ENCODE peak calls at places on chromosome 17, in ten cellular contexts. L, D, M, Q, E, H, J, U, B and A are unnamed samples. For H3K4me1, the result is how much of the 10 kb centered on the place peaks cover.

GRCh38 chr17:79808763-79809529 is 12.1 kb upstream of the CBX8 start:
- DNase-seq in B (no peak), L (no peak), E (no peak), D (peak), M (no peak), Q (no peak), H (no peak), J (no peak), U (no peak), A (no peak)

GRCh38 chr17:58254803-58255202 is 16.4 kb downstream of the LPO start:
- DNase-seq in J (no peak), E (no peak), Q (no peak), L (no peak), B (no peak), D (peak), U (no peak), H (no peak), M (no peak), A (no peak)

GRCh38 chr17:73387746-73388577 is 76.2 kb upstream of the CDC42EP4 start:
- DNase-seq in L (no peak), H (no peak), M (no peak), D (no peak), B (no peak), U (peak), J (peak), E (no peak), Q (peak), A (no peak)

GRCh38 chr17:45393477-45393876 is 39.2 kb downstream of the ARHGAP27 start:
- DNase-seq in B (no peak), H (no peak), M (no peak), E (no peak), L (no peak), D (no peak), Q (no peak), U (no peak), J (no peak), A (no peak)

GRCh38 chr17:36498155-36498554 is 11.7 kb downstream of the ZNHIT3 start:
- DNase-seq in H (no peak), U (no peak), Q (peak), B (no peak), M (no peak), J (no peak), L (no peak), D (no peak), E (no peak), A (no peak)

GRCh38 chr17:28335959-28336871 is 654 bp downstream of the TNFAIP1 start:
- DNase-seq in J (peak), U (peak), H (no peak), E (peak), M (peak), D (peak), B (no peak), L (no peak), Q (peak), A (peak)

GRCh38 chr17:67058036-67058435 is 13.7 kb downstream of the CACNG1 start:
- DNase-seq in E (no peak), H (no peak), D (no peak), L (no peak), J (no peak), Q (no peak), M (no peak), B (no peak), U (no peak), A (no peak)

GRCh38 chr17:82424001-82424862 is 5.8 kb upstream of the OGFOD3 start:
- DNase-seq in B (peak), D (peak), U (peak), J (peak), E (peak), M (no peak), L (peak), Q (no peak), H (peak), A (no peak)

GRCh38 chr17:60435244-60436170 is 13.2 kb downstream of the CHCT1 start:
- DNase-seq in J (peak), M (peak), D (peak), H (peak), U (peak), L (peak), B (peak), Q (no peak), E (peak), A (peak)

GRCh38 chr17:27322690-27323508 is 29.0 kb downstream of the WSB1 start:
- DNase-seq in L (no peak), E (no peak), H (no peak), D (no peak), J (no peak), B (no peak), M (no peak), U (no peak), Q (no peak), A (no peak)

GRCh38 chr17:41863074-41863843 is 2.0 kb downstream of the KLHL11 start:
- DNase-seq in Q (no peak), L (no peak), U (no peak), E (no peak), D (no peak), J (no peak), M (no peak), H (no peak), B (no peak), A (no peak)

GRCh38 chr17:2854662-2855061 is 58.4 kb downstream of the RAP1GAP2 start:
- DNase-seq in H (no peak), M (no peak), Q (peak), L (no peak), U (peak), J (no peak), B (no peak), E (no peak), D (peak), A (no peak)

GRCh38 chr17:2853722-2854580 is 57.7 kb downstream of the RAP1GAP2 start:
- DNase-seq in H (no peak), J (peak), M (no peak), Q (peak), D (peak), L (no peak), B (no peak), U (peak), E (peak), A (no peak)

GRCh38 chr17:2856727-2857126 is 60.5 kb downstream of the RAP1GAP2 start:
- DNase-seq in B (no peak), D (no peak), E (no peak), L (no peak), M (no peak), J (no peak), U (no peak), H (no peak), Q (no peak), A (no peak)

GRCh38 chr17:2853111-2853721 is 57.0 kb downstream of the RAP1GAP2 start:
- DNase-seq in L (peak), D (peak), B (peak), H (peak), E (no peak), J (peak), M (peak), Q (peak), U (peak), A (no peak)

GRCh38 chr17:2855063-2855600 is 58.9 kb downstream of the RAP1GAP2 start:
- DNase-seq in Q (no peak), D (peak), H (no peak), B (no peak), U (no peak), L (no peak), E (no peak), J (peak), M (no peak), A (no peak)
- H3K4me3 ChIP-seq in Q (peak), D (peak), H (no peak), B (no peak), U (peak), L (no peak), E (no peak), J (no peak), M (peak), A (no peak)

GRCh38 chr17:78251773-78252103 is 20.3 kb downstream of the TMEM235 start:
- DNase-seq in D (no peak), J (no peak), H (no peak), L (no peak), E (no peak), Q (peak), U (peak), M (no peak), B (peak), A (no peak)
- H3K4me1 ChIP-seq in D (under half), J (under half), H (under half), L (half or more), E (under half), Q (under half), U (under half), M (under half), B (half or more), A (under half)

GRCh38 chr17:7215652-7216139 is 3.9 kb downstream of the DLG4 start:
- DNase-seq in H (no peak), M (no peak), L (no peak), E (no peak), Q (peak), B (peak), J (peak), U (no peak), D (no peak), A (peak)
- H3K4me3 ChIP-seq in H (peak), M (peak), L (no peak), E (no peak), Q (peak), B (no peak), J (peak), U (peak), D (peak), A (no peak)

GRCh38 chr17:81364278-81365147 is 30.7 kb upstream of the BAHCC1 start:
- DNase-seq in Q (no peak), D (no peak), J (no peak), L (no peak), U (no peak), M (no peak), H (no peak), B (no peak), E (no peak), A (no peak)

GRCh38 chr17:81366648-81367047 is 28.6 kb upstream of the BAHCC1 start:
- DNase-seq in B (no peak), M (no peak), D (no peak), H (no peak), Q (no peak), E (no peak), U (no peak), L (no peak), J (no peak), A (no peak)

GRCh38 chr17:81367171-81367570 is 28.1 kb upstream of the BAHCC1 start:
- DNase-seq in L (no peak), E (no peak), D (no peak), U (no peak), M (no peak), J (no peak), Q (peak), B (no peak), H (no peak), A (no peak)

GRCh38 chr17:81365148-81365600 is 30.1 kb upstream of the BAHCC1 start:
- DNase-seq in E (no peak), L (no peak), M (peak), H (no peak), J (peak), D (peak), U (peak), B (no peak), Q (peak), A (peak)

DNA sequence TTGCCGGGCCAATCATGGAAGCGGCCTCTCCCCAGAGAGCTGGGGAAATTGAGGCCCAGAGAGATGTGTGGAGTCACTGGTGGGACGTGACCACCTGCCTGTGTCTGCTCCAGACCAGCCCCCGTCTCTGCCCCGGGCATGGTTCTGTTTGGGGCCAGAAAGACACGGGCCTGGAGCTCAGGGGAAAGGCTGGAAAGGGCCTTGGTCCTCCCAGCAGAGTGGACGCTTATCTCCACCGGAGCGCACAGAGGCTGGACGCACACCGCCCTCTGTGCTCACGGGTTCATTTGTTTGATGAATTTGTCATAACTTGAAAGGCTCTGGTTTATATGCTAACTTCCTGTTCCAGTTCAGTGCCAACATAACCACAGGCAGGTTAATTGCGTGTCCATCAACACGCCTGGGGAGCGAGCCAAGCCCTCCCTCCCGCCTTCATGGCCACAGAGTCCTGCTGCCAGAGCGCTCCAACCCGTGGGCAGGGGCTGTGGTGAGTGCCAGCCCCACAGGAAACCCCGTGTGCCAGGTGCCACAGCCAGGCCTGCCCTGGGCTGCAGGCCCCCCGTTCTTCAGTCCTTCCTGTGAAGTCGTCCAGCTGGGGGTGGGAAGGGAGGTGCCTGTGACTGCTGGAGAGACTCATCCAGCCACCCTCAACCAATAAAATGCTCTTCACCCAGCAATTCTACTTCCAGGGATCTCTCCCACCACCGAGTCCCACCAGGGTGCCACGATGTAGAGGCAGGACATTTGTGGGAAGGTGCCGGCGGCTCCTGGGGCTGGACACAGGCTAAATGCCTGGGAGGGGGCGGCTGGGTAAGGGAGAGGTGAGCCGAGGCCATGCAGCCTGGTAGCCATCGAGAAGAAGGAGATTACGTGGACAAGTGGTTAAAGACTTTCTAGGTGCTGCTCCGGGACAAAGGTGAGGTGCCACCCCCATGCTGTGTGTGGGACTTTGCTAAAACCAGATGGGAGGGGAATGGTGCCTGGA is 29.4 kb upstream of the BAHCC1 start:
- DNase-seq in L (no peak), E (no peak), J (peak), M (peak), Q (peak), H (no peak), B (no peak), U (no peak), D (peak), A (peak)
- H3K4me1 ChIP-seq in L (under half), E (under half), J (under half), M (under half), Q (under half), H (under half), B (under half), U (under half), D (under half), A (under half)

GRCh38 chr17:55883112-55883511 is 132.3 kb downstream of the PCTP start:
- DNase-seq in M (no peak), H (no peak), Q (no peak), D (no peak), E (no peak), B (no peak), U (no peak), L (no peak), J (no peak), A (no peak)
- H3K4me3 ChIP-seq in M (no peak), H (no peak), Q (no peak), D (no peak), E (no peak), B (no peak), U (no peak), L (no peak), J (no peak), A (no peak)

GRCh38 chr17:31275126-31275525 is 21.9 kb downstream of the OMG start:
- DNase-seq in U (no peak), J (no peak), L (no peak), H (no peak), D (no peak), Q (no peak), M (no peak), B (no peak), E (no peak), A (no peak)

GRCh38 chr17:31286587-31286986 is 10.5 kb downstream of the OMG start:
- DNase-seq in H (no peak), B (no peak), J (no peak), L (no peak), Q (no peak), U (no peak), E (no peak), M (no peak), D (no peak), A (no peak)

GRCh38 chr17:31279401-31279800 is 17.6 kb downstream of the OMG start:
- DNase-seq in L (no peak), E (no peak), D (no peak), B (no peak), H (no peak), M (no peak), Q (no peak), U (no peak), J (no peak), A (no peak)

GRCh38 chr17:31283841-31284240 is 13.2 kb downstream of the OMG start:
- DNase-seq in E (no peak), B (no peak), M (no peak), D (no peak), H (no peak), Q (no peak), L (no peak), J (peak), U (no peak), A (no peak)

GRCh38 chr17:31281061-31281460 is 16.0 kb downstream of the OMG start:
- DNase-seq in U (no peak), B (no peak), M (no peak), Q (no peak), E (no peak), L (no peak), D (no peak), J (no peak), H (no peak), A (no peak)
- H3K4me1 ChIP-seq in U (under half), B (under half), M (under half), Q (under half), E (under half), L (under half), D (under half), J (under half), H (under half), A (under half)

DNA sequence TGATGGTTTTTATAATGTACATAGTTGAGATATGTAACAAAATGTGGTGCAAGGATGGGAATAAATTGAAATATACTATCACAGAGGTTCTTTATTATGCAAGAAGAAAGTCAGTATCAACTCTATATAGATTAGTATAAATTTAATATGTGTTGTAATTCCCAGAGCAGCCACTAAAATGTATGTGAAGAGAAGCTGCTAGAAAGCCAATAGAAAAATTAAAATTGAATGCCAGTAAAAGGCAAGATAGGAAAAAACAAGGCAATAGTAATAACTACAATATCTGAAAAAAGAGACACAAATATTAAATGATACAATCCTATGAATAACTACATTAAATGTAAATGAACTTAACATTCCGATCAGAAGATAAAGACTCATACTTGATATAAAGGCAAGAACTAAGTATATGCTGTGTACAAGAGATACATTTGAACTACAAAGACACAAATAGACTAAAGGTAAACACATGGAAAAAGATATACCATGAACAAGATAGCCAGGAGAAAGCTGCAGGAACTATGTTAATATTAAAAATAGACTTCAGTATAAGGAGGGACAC is 92.0 kb downstream of the ABCA8 start:
- DNase-seq in H (no peak), U (no peak), D (no peak), E (no peak), J (no peak), B (no peak), M (no peak), Q (no peak), L (no peak), A (no peak)
- H3K4me3 ChIP-seq in H (no peak), U (no peak), D (no peak), E (no peak), J (no peak), B (no peak), M (no peak), Q (no peak), L (no peak), A (no peak)

DNA sequence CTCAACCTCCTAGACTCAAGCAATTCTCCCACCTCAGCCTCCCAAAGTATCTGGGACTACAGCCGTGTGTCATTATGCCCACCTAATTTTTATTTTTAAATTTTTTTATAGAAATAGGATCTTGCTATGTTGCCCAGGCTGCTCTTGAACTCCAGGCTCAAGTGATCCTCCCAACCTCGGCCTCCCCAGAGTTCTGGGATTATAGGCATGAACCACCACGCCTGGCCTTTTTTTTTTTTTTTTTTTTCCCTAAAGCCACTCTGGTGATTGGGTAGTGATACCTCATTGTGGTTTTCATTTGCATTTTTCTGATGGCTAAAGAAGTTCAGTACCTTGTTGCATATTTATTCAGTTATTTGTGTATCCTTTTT is 1.2 kb upstream of the CDR2L start:
- DNase-seq in E (no peak), Q (no peak), H (no peak), M (no peak), J (no peak), U (no peak), D (no peak), B (no peak), L (no peak), A (no peak)
- H3K4me1 ChIP-seq in E (under half), Q (under half), H (under half), M (under half), J (under half), U (under half), D (under half), B (under half), L (under half), A (under half)